ENCODE peak calls at places on chromosomes 13 and 19, in six cellular contexts. Z, P, N, T, U and R are unnamed samples.

GRCh38 chr13:29943301-29944085 is 93.1 kb upstream of the UBL3 start:
- DNase-seq in P (no peak), U (no peak), N (no peak), T (no peak), Z (no peak), R (no peak)

GRCh38 chr19:23402388-23402787 is 7.1 kb upstream of the ZNF91 start:
- DNase-seq in U (no peak), P (no peak), Z (no peak), N (no peak), T (no peak), R (no peak)

GRCh38 chr13:43663474-43664090 is 123.2 kb downstream of the ENOX1 start:
- DNase-seq in T (peak), N (no peak), U (no peak), Z (no peak), P (no peak), R (no peak)

GRCh38 chr19:1685046-1685445 is 32.6 kb upstream of the TCF3 start:
- DNase-seq in U (no peak), T (no peak), N (no peak), P (no peak), Z (no peak), R (no peak)

GRCh38 chr13:86554066-86554465 is 754.8 kb upstream of the SLITRK6 start:
- DNase-seq in P (no peak), U (no peak), T (no peak), N (no peak), Z (no peak), R (no peak)

GRCh38 chr13:26425439-26426358 is 131.8 kb upstream of the WASF3 start:
- DNase-seq in N (peak), T (peak), P (no peak), U (no peak), Z (peak), R (peak)

GRCh38 chr13:75362026-75362425 is 119.9 kb downstream of the TBC1D4 start:
- DNase-seq in Z (no peak), T (no peak), N (peak), P (no peak), U (no peak), R (no peak)

GRCh38 chr19:7772752-7773291 is 9.8 kb downstream of the CLEC4M start:
- DNase-seq in T (no peak), U (no peak), Z (no peak), N (no peak), P (no peak), R (peak)

GRCh38 chr19:42422576-42423461 is 4.4 kb downstream of the LIPE start:
- DNase-seq in T (no peak), U (peak), P (no peak), N (no peak), Z (no peak), R (peak)

GRCh38 chr19:58476498-58477015 is 405 bp downstream of the ZNF446 start:
- DNase-seq in P (no peak), Z (no peak), T (no peak), U (no peak), N (no peak), R (no peak)

GRCh38 chr19:7912144-7912696 is 2.4 kb upstream of the TGFBR3L start:
- DNase-seq in Z (no peak), P (no peak), U (no peak), N (peak), T (no peak), R (no peak)

GRCh38 chr13:109088101-109088500 is 458.7 kb downstream of the MYO16 start:
- DNase-seq in P (no peak), T (no peak), Z (no peak), N (no peak), U (no peak), R (no peak)

GRCh38 chr19:45819769-45820168 is 4.7 kb upstream of the RSPH6A start:
- DNase-seq in U (no peak), P (no peak), Z (no peak), N (no peak), T (no peak), R (no peak)

GRCh38 chr19:50657672-50658437 is 8.6 kb downstream of the C19orf81 start:
- DNase-seq in Z (peak), T (peak), N (peak), P (peak), U (peak), R (peak)

GRCh38 chr19:50658438-50659317 is 9.4 kb downstream of the C19orf81 start:
- DNase-seq in Z (peak), P (no peak), N (peak), U (no peak), T (peak), R (no peak)

GRCh38 chr19:50659318-50660082 is 10.3 kb downstream of the C19orf81 start:
- DNase-seq in U (no peak), P (no peak), Z (no peak), N (no peak), T (no peak), R (no peak)

GRCh38 chr19:50654882-50655281 is 5.6 kb downstream of the C19orf81 start:
- DNase-seq in T (no peak), Z (no peak), U (no peak), N (no peak), P (no peak), R (no peak)

GRCh38 chr19:50657222-50657669 is 8.0 kb downstream of the C19orf81 start:
- DNase-seq in Z (no peak), N (no peak), U (no peak), T (no peak), P (no peak), R (no peak)
- H3K4me3 ChIP-seq in Z (no peak), N (no peak), U (peak), T (no peak), P (no peak), R (no peak)

DNA sequence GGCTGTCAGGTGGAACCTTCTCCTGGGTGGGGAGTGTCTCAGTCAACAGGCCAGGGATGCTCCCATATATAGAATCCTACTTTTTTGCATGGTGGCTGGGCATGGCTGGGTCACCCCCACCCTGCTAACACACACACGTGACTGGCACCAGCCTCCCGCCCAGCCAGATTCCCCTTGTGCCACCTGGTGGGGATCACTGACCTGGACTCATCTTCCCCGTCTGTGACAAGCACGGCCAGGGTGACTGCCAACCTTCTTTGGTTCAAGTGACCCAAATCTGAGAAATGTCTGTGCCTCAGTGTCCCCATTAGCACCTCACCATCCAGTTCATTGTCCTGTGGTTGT is 1.0 kb downstream of the PKN1 start:
- DNase-seq in T (no peak), U (no peak), P (no peak), Z (no peak), N (no peak), R (no peak)
- H3K27ac ChIP-seq in T (no peak), U (peak), P (peak), Z (peak), N (peak), R (peak)

GRCh38 chr19:36196249-36196648 is 18.2 kb downstream of the ZNF565 start:
- DNase-seq in P (no peak), U (no peak), T (no peak), Z (no peak), N (no peak), R (no peak)

GRCh38 chr19:36201684-36202083 is 12.8 kb downstream of the ZNF565 start:
- DNase-seq in T (no peak), Z (no peak), P (no peak), N (no peak), U (no peak), R (no peak)

GRCh38 chr19:36203293-36203692 is 11.2 kb downstream of the ZNF565 start:
- DNase-seq in Z (no peak), U (no peak), T (no peak), N (no peak), P (no peak), R (no peak)

GRCh38 chr19:36198116-36198515 is 16.3 kb downstream of the ZNF565 start:
- DNase-seq in N (no peak), U (no peak), Z (no peak), P (no peak), T (no peak), R (no peak)
- H3K4me3 ChIP-seq in N (no peak), U (no peak), Z (no peak), P (no peak), T (no peak), R (no peak)

DNA sequence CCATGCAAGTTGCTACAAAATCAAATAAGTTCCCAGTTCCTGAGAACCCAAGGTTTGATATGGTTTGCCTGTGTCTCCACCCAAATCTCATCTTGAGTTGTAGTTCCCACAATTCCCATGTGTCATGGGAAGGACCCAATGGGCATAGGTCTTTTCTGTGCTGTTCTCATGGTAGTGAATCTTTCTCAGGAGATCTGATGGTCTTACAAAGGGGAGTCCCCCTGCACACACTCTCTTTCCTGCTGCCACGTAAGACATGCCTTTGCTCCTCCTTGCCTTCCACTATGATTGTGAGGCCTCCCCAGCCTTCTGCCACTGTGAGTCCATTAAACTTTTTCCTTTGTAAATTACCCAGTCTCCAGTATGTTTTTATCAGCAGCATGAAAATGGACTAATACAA is 28.5 kb upstream of the TSHZ3 start:
- DNase-seq in P (no peak), N (no peak), U (no peak), T (no peak), Z (no peak), R (no peak)
- H3K27ac ChIP-seq in P (peak), N (no peak), U (no peak), T (no peak), Z (no peak), R (peak)